ENCODE peak calls at places on chromosomes 3 and 15, in nine cellular contexts. G, Z, L, I, O, A, P, V and N are unnamed samples.
A peak's percentile ranks its signal among the peaks of the same experiment; 100 is the strongest.

GRCh38 chr3:46849686-46850467 is 13.4 kb downstream of the MYL3 start:
- DNase-seq in G (no peak), Z (no peak), L (no peak), I (no peak), O (no peak), A (no peak), P (no peak), V (no peak), N (no peak)

GRCh38 chr15:96746621-96747155 is 416.2 kb downstream of the NR2F2 start:
- DNase-seq in G (peak; percentile 87), Z (no peak), L (no peak), I (no peak), O (no peak), A (no peak), P (no peak), V (peak; percentile 83), N (no peak)

GRCh38 chr3:197000211-197000610 is 29.4 kb downstream of the MELTF start:
- DNase-seq in G (no peak), Z (no peak), L (no peak), I (no peak), O (no peak), A (no peak), P (no peak), V (no peak), N (no peak)

GRCh38 chr3:131608296-131608695 is 105.5 kb upstream of the MRPL3 start:
- DNase-seq in G (no peak), Z (peak; percentile 17), L (no peak), I (no peak), O (no peak), A (no peak), P (no peak), V (no peak), N (no peak)

GRCh38 chr15:68409736-68410370 is 22.1 kb downstream of the ITGA11 start:
- DNase-seq in G (no peak), Z (no peak), L (no peak), I (no peak), O (no peak), A (no peak), P (no peak), V (no peak), N (no peak)

GRCh38 chr15:71385026-71385425 is 269.8 kb downstream of the THSD4 start:
- DNase-seq in G (no peak), Z (no peak), L (no peak), I (no peak), O (peak; percentile 60), A (no peak), P (no peak), V (no peak), N (no peak)

GRCh38 chr15:84798436-84798946 is 18.7 kb upstream of the ALPK3 start:
- DNase-seq in G (no peak), Z (no peak), L (no peak), I (no peak), O (no peak), A (no peak), P (no peak), V (no peak), N (no peak)

GRCh38 chr15:69300129-69300588 is 1.4 kb downstream of the PAQR5 start:
- DNase-seq in G (peak; percentile 37), Z (no peak), L (peak; percentile 71), I (no peak), O (no peak), A (peak; percentile 9), P (no peak), V (no peak), N (no peak)

GRCh38 chr3:88180398-88180999 is 30.7 kb downstream of the C3orf38 start:
- DNase-seq in G (peak; percentile 6), Z (peak; percentile 27), L (peak; percentile 65), I (peak; percentile 10), O (peak; percentile 71), A (no peak), P (peak; percentile 37), V (peak; percentile 88), N (peak; percentile 44)

GRCh38 chr3:45092132-45093031 is 53.8 kb downstream of the CDCP1 start:
- DNase-seq in G (no peak), Z (no peak), L (no peak), I (peak; percentile 52), O (no peak), A (peak; percentile 80), P (peak; percentile 93), V (no peak), N (peak; percentile 81)

GRCh38 chr3:172317984-172318383 is 130.3 kb downstream of the GHSR start:
- DNase-seq in G (no peak), Z (peak; percentile 74), L (no peak), I (peak; percentile 46), O (peak; percentile 96), A (peak; percentile 58), P (peak; percentile 96), V (peak; percentile 85), N (no peak)

DNA sequence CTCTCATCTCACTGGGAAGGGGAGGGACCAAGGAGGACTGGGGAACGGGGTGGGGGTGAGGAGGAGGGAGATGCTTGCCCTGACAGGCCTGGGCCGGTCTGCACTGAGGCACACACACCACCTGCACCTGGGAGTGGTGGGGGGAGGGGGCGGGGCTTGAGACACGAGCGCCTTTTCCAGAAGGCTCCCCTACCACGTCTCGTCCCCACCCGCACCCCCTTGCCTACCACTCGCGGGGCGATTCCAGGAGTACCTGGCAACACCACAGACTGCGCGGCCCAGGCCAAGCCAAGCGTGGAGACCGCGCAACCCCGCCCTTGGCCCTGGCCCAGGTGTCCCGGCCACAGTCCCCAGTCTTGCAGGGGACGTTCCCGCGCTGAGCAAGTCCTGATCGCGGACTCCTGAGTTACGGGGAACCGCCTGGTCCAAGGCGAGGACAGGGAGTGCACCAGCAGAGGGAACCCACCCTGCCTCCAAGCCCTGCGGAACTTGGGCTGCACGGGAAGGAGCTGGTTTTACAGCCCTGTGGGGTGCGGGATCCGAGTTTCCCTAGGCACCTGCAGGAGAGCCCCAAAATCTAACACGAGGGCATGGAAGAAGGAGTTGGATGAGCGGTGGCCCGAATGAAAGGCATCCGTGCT is 68.1 kb upstream of the SH3GL3 start:
- DNase-seq in G (no peak), Z (no peak), L (peak; percentile 72), I (peak; percentile 8), O (no peak), A (peak; percentile 77), P (no peak), V (no peak), N (no peak)
- TF ChIP-seq EZH2 in G (no peak), Z (no peak), L (no peak), I (no peak), O (no peak), A (no peak), P (no peak), V (no peak), N (no peak)

GRCh38 chr15:64003182-64003581 is 43.1 kb downstream of the DAPK2 start:
- DNase-seq in G (no peak), Z (no peak), L (no peak), I (no peak), O (no peak), A (no peak), P (no peak), V (no peak), N (no peak)
- H3K36me3 ChIP-seq in G (no peaks in the 10 kb centered on the region), Z (no peaks in the 10 kb centered on the region), L (no peaks in the 10 kb centered on the region), I (no peaks in the 10 kb centered on the region), O (no peaks in the 10 kb centered on the region), A (no peaks in the 10 kb centered on the region), P (no peaks in the 10 kb centered on the region), V (no peaks in the 10 kb centered on the region), N (no peaks in the 10 kb centered on the region)

GRCh38 chr3:33218072-33218445 is 551 bp downstream of the SUSD5 start:
- DNase-seq in G (peak; percentile 27), Z (no peak), L (peak; percentile 25), I (no peak), O (peak; percentile 24), A (no peak), P (peak; percentile 10), V (peak; percentile 15), N (no peak)
- TF ChIP-seq EZH2 in G (peak; percentile 84), Z (no peak), L (peak; percentile 79), I (no peak), O (peak; percentile 15), A (no peak), P (no peak), V (no peak), N (peak; percentile 28)

GRCh38 chr15:87347806-87348515 is 908.6 kb downstream of the NTRK3 start:
- DNase-seq in G (no peak), Z (no peak), L (no peak), I (no peak), O (no peak), A (no peak), P (no peak), V (no peak), N (no peak)
- H3K36me3 ChIP-seq in G (no peaks in the 10 kb centered on the region), Z (no peaks in the 10 kb centered on the region), L (no peaks in the 10 kb centered on the region), I (no peaks in the 10 kb centered on the region), O (no peaks in the 10 kb centered on the region), A (no peaks in the 10 kb centered on the region), P (no peaks in the 10 kb centered on the region), V (no peaks in the 10 kb centered on the region), N (no peaks in the 10 kb centered on the region)

DNA sequence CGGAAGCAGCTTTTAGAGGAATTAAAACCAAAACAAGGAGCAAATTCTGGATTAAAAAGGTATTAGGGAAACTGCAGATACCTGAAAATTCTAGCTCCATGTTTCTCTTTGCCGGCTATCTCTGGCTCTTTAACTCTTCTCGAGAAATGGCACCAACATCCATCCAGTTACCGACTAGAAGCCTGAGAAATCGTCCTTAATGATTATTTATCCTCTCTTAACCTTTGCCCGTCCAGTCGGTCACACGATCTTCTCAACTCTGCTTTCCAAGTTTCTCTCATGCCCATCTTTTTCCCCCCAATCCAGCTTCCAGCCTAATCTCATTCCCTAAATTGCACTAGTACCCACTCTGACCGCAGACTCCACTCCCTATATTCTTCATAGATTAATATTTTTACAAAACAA is 596 bp upstream of the SGO1 start:
- DNase-seq in G (no peak), Z (no peak), L (peak; percentile 21), I (no peak), O (peak; percentile 27), A (no peak), P (no peak), V (no peak), N (peak; percentile 14)
- TF ChIP-seq EZH2 in G (no peak), Z (no peak), L (no peak), I (no peak), O (no peak), A (no peak), P (no peak), V (no peak), N (no peak)